ENCODE peak calls at places on chromosomes 12 and 14, in ten cellular contexts. X is mesothelial cell of epicardium, T is neural crest cell, W is MCF 10A, K is tibial artery, J is mucosa of descending colon, Q is A549, F is esophagus squamous epithelium, N is type B pancreatic cell, M is foreskin fibroblast. O is an unnamed sample.
A peak's percentile ranks its signal among the peaks of the same experiment; 100 is the strongest.

GRCh38 chr12:67287311-67287710 is 18.2 kb downstream of the CAND1 start:
- DNase-seq in N (no peak), W (no peak), Q (no peak), K (no peak), X (no peak), J (no peak), T (no peak), F (no peak), M (no peak), O (no peak)

GRCh38 chr14:94387051-94388026 is 1.1 kb downstream of the SERPINA1 start:
- DNase-seq in Q (no peak), K (no peak), F (no peak), W (peak; percentile 51), X (no peak), N (no peak), T (no peak), J (peak; percentile 19), M (no peak), O (no peak)

GRCh38 chr12:131916306-131917138 is 12.6 kb upstream of the PUS1 start:
- DNase-seq in Q (peak; percentile 55), N (no peak), J (no peak), W (no peak), X (no peak), F (no peak), M (no peak), K (no peak), T (no peak), O (no peak)

GRCh38 chr14:73457935-73458218 is 469 bp downstream of the NUMB start:
- DNase-seq in N (no peak), T (no peak), Q (no peak), M (peak; percentile 48), J (peak; percentile 59), K (peak; percentile 78), W (peak; percentile 39), X (no peak), F (no peak), O (no peak)

GRCh38 chr14:99268776-99269510 is 3.1 kb downstream of the BCL11B start:
- DNase-seq in F (no peak), X (no peak), Q (no peak), J (no peak), T (no peak), K (peak; percentile 25), M (no peak), N (no peak), W (no peak), O (no peak)

GRCh38 chr14:39873793-39874192 is 441.6 kb upstream of the FBXO33 start:
- DNase-seq in T (no peak), X (no peak), F (no peak), W (no peak), Q (no peak), K (no peak), J (no peak), M (no peak), N (no peak), O (no peak)

GRCh38 chr12:17132336-17132735 is 526.4 kb upstream of the LMO3 start:
- DNase-seq in W (no peak), X (no peak), F (no peak), T (no peak), Q (no peak), N (no peak), K (no peak), J (no peak), M (no peak), O (no peak)

GRCh38 chr12:116059901-116060300 is 217.6 kb downstream of the MED13L start:
- DNase-seq in M (no peak), Q (no peak), N (no peak), K (no peak), F (no peak), J (no peak), W (no peak), T (no peak), X (no peak), O (no peak)

GRCh38 chr14:92603309-92604257 is 90.0 kb downstream of the RIN3 start:
- DNase-seq in T (no peak), K (peak; percentile 89), F (no peak), M (peak; percentile 28), W (peak; percentile 45), J (no peak), Q (peak; percentile 46), N (no peak), X (no peak), O (peak; percentile 42)

GRCh38 chr12:527241-527640 is 67.5 kb downstream of the B4GALNT3 start:
- DNase-seq in Q (no peak), T (no peak), N (no peak), J (no peak), W (no peak), X (no peak), M (no peak), F (no peak), K (no peak), O (no peak)

GRCh38 chr14:104895207-104895785 is 29.4 kb upstream of the PLD4 start:
- DNase-seq in X (no peak), N (no peak), M (no peak), K (no peak), Q (no peak), T (no peak), F (no peak), W (no peak), J (no peak), O (no peak)

GRCh38 chr12:114681149-114681849 is 2.7 kb downstream of the TBX3 start:
- DNase-seq in F (no peak), T (no peak), W (peak; percentile 47), K (no peak), N (no peak), Q (no peak), J (peak; percentile 43), X (no peak), M (peak; percentile 41), O (no peak)

DNA sequence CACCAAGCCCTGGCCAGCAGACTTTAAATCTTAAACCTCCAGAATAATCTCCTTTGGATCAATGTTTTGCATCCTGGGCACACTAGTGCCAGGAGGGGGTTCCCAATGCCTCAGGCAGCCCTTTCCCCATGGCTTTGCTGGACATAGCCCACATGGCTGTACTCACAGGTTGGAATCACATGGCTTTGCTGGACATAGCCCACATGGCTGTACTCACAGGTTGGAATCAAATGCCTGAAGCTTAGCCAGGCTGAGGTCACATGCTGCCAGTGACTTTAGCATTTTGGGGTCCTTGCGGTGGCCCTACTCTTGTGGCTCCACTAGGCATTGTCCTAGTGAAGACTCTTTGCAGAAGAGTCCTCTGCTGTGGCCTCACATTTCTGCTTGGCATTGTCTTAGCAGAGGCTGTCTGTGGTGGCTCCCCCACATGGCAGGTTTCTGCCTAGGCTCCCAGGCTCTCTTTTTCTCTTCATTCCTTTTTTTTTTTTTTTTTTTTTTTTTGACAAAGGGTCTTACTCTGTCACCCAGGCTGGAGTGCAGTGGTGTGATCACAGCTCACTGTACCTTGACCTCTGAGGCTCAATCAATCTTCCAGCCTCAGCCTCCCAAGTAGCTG is 13.0 kb downstream of the FLVCR2 start:
- DNase-seq in M (no peak), T (no peak), J (no peak), Q (no peak), X (no peak), F (no peak), K (no peak), W (no peak), N (no peak), O (no peak)
- TF ChIP-seq CTCF in M (no peak), T (no peak), J (no peak), Q (no peak), X (no peak), F (no peak), K (no peak), W (no peak), N (no peak), O (no peak)

DNA sequence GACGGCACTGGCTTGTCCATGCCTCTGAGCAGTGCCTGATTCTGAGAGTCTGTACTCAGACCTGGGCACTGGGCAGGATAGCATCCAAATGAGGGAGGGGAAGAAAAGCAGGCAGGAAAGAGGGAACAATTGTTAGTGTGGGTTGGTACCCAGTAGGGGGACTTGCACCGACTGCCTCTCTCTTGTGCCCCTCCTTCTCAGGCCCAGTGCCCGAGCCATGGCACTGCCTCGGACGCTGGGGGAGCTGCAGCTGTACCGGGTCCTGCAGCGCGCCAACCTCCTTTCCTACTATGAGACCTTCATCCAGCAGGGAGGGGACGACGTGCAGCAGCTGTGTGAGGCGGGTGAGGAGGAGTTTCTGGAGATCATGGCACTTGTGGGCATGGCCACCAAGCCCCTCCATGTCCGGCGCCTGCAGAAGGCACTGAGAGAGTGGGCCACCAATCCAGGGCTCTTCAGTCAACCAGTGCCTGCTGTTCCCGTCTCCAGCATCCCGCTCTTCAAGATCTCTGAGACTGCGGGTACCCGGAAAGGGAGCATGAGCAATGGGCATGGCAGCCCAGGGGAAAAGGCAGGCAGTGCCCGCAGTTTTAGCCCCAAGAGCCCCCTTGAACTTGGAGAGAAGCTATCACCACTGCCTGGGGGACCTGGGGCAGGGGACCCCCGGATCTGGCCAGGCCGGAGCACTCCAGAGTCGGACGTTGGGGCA is 2.2 kb downstream of the NAB2 start:
- DNase-seq in K (peak; percentile 86), W (no peak), T (no peak), N (no peak), F (no peak), M (peak; percentile 79), Q (no peak), X (no peak), J (no peak), O (no peak)
- TF ChIP-seq CTCF in K (no peak), W (no peak), T (no peak), N (no peak), F (no peak), M (no peak), Q (no peak), X (no peak), J (no peak), O (no peak)

GRCh38 chr12:97957109-97957508 is 494.5 kb downstream of the RMST start:
- DNase-seq in W (no peak), X (no peak), J (no peak), Q (no peak), N (no peak), K (no peak), M (no peak), F (no peak), T (no peak), O (no peak)

GRCh38 chr12:97960741-97961608 is 498.4 kb downstream of the RMST start:
- DNase-seq in N (no peak), J (peak; percentile 21), X (peak; percentile 50), M (peak; percentile 0), Q (peak; percentile 31), K (no peak), T (peak; percentile 53), F (no peak), W (peak; percentile 34), O (peak; percentile 41)

DNA sequence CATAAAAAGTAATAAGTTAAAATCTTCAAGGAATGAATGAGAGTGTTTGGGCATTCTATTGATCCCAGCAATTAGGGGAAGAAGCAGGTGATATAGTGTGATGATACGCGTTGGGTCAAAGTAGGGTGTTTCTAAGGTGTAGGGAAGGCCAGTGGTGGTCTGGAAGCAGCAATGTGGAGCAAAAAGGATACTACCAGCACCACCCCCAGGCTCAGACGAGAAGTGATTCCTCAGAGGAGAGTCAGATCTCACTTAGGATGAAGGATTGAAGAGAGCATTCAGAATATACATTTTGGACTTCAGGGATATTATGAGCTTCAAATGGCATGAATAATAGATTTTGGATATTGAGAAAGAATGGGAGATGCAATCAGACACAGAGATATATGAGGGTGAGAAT is 497.6 kb downstream of the RMST start:
- DNase-seq in K (no peak), T (no peak), W (no peak), F (no peak), X (no peak), M (no peak), N (no peak), Q (no peak), J (no peak), O (no peak)
- TF ChIP-seq CTCF in K (no peak), T (no peak), W (no peak), F (no peak), X (no peak), M (no peak), N (no peak), Q (no peak), J (no peak), O (no peak)

GRCh38 chr14:68462683-68463082 is 330.2 kb downstream of the ZFP36L1 start:
- DNase-seq in Q (peak; percentile 56), W (no peak), N (no peak), F (no peak), M (no peak), K (no peak), X (no peak), T (no peak), J (no peak), O (no peak)
- TF ChIP-seq CTCF in Q (no peak), W (no peak), N (peak; percentile 53), F (no peak), M (peak; percentile 27), K (peak; percentile 9), X (peak; percentile 29), T (peak; percentile 41), J (no peak), O (no peak)

O was measured in nephron progenitor cell.